ENCODE peak calls at places on chromosomes 12 and 14, in nine cellular contexts. U is MM.1S, Z is SK-N-SH, P is AG10803, M is fibroblast of villous mesenchyme, Q is psoas muscle, C is epithelial cell of esophagus, X is ovary, W is heart left ventricle. H is an unnamed sample.
A peak's percentile ranks its signal among the peaks of the same experiment; 100 is the strongest.

GRCh38 chr12:120800665-120801064 is 75.0 kb downstream of the ACADS start:
- DNase-seq in Z (no peak), X (no peak), U (no peak), C (peak; percentile 10), W (no peak), P (no peak), Q (no peak), M (no peak), H (no peak)

GRCh38 chr14:56217380-56218045 is 99.3 kb downstream of the PELI2 start:
- DNase-seq in W (no peak), C (no peak), M (no peak), Z (no peak), X (no peak), U (no peak), P (peak; percentile 30), Q (no peak), H (peak; percentile 32)

GRCh38 chr12:89468648-89469326 is 55.8 kb downstream of the GALNT4 start:
- DNase-seq in M (no peak), Z (no peak), W (no peak), Q (no peak), P (no peak), X (no peak), C (no peak), U (peak; percentile 72), H (no peak)

GRCh38 chr12:108381793-108382436 is 42.8 kb upstream of the CMKLR1 start:
- DNase-seq in X (no peak), Z (no peak), U (peak; percentile 23), Q (no peak), P (no peak), C (peak; percentile 6), W (no peak), M (peak; percentile 15), H (peak; percentile 6)

GRCh38 chr14:51554953-51555352 is 96.8 kb upstream of the FRMD6 start:
- DNase-seq in U (peak; percentile 50), Q (no peak), C (no peak), W (no peak), M (peak; percentile 51), P (peak; percentile 79), Z (no peak), X (no peak), H (peak; percentile 34)

GRCh38 chr12:109459247-109459646 is 17.9 kb downstream of the KCTD10 start:
- DNase-seq in Z (no peak), M (peak; percentile 45), C (no peak), X (no peak), U (no peak), P (no peak), W (no peak), Q (no peak), H (no peak)

GRCh38 chr14:78863143-78863542 is 693.0 kb downstream of the NRXN3 start:
- DNase-seq in M (peak; percentile 31), U (peak; percentile 29), C (peak; percentile 60), W (no peak), P (peak; percentile 9), Z (no peak), Q (no peak), X (no peak), H (peak; percentile 26)

GRCh38 chr12:118964988-118965387 is 16.4 kb upstream of the SRRM4 start:
- DNase-seq in P (no peak), Q (no peak), X (no peak), C (no peak), W (no peak), U (no peak), M (no peak), Z (no peak), H (no peak)

GRCh38 chr12:20212658-20213387 is 155.5 kb upstream of the PDE3A start:
- DNase-seq in X (peak; percentile 84), M (peak; percentile 97), U (no peak), C (peak; percentile 92), Z (peak; percentile 61), W (peak; percentile 91), P (peak; percentile 97), Q (peak; percentile 84), H (peak; percentile 99)

GRCh38 chr14:84929834-84930233 is 600.1 kb upstream of the FLRT2 start:
- DNase-seq in Q (no peak), X (no peak), C (no peak), W (no peak), U (no peak), P (no peak), M (no peak), Z (no peak), H (no peak)

GRCh38 chr12:98745578-98746391 is 100.7 kb downstream of the APAF1 start:
- DNase-seq in Q (no peak), X (peak; percentile 34), U (no peak), C (peak; percentile 13), W (no peak), M (no peak), Z (peak; percentile 48), P (peak; percentile 24), H (peak; percentile 9)

GRCh38 chr14:93160353-93160801 is 24.3 kb downstream of the MOAP1 start:
- DNase-seq in P (no peak), Q (no peak), U (no peak), Z (peak; percentile 56), M (no peak), C (peak; percentile 40), W (no peak), X (no peak), H (peak; percentile 30)

GRCh38 chr12:62256408-62257079 is 3.7 kb upstream of the USP15 start:
- DNase-seq in W (no peak), U (no peak), X (peak; percentile 43), Z (no peak), P (no peak), Q (no peak), C (peak; percentile 64), M (peak; percentile 25), H (peak; percentile 34)

GRCh38 chr12:46459111-46459510 is 86.5 kb upstream of the SLC38A2 start:
- DNase-seq in P (peak; percentile 41), M (peak; percentile 48), C (peak; percentile 47), X (no peak), U (no peak), Z (no peak), Q (no peak), W (no peak), H (peak; percentile 97)

GRCh38 chr14:68719634-68720384 is 73.1 kb downstream of the ZFP36L1 start:
- DNase-seq in C (no peak), M (peak; percentile 20), U (peak; percentile 8), P (no peak), W (no peak), Z (no peak), Q (no peak), X (no peak), H (no peak)

GRCh38 chr14:88568196-88568595 is 5.4 kb downstream of the ZC3H14 start:
- DNase-seq in P (no peak), Q (no peak), M (no peak), U (no peak), X (no peak), C (no peak), W (no peak), Z (no peak), H (no peak)

GRCh38 chr12:47736877-47737676 is 11.8 kb upstream of the ENDOU start:
- DNase-seq in U (no peak), M (peak; percentile 79), C (no peak), P (peak; percentile 90), W (peak; percentile 95), Q (peak; percentile 92), Z (peak; percentile 84), X (peak; percentile 96), H (peak; percentile 91)

GRCh38 chr12:77940011-77940423 is 109.3 kb downstream of the NAV3 start:
- DNase-seq in P (peak; percentile 88), Z (no peak), W (no peak), X (no peak), U (no peak), Q (no peak), M (peak; percentile 88), C (peak; percentile 88), H (peak; percentile 77)
- H3K4me3 ChIP-seq in P (peak overlapping the region; percentile 47), Z (peak overlapping the region; percentile 51), W (no peak overlapping the region), X (no peak overlapping the region), U (no peak overlapping the region), Q (no peak overlapping the region), M (peak overlapping the region; percentile 58), C (no peak overlapping the region), H (no peak overlapping the region)

GRCh38 chr12:84508943-84509342 is 403.7 kb downstream of the SLC6A15 start:
- DNase-seq in W (peak; percentile 31), M (peak; percentile 40), X (no peak), Q (peak; percentile 52), C (peak; percentile 90), P (peak; percentile 73), Z (no peak), U (no peak), H (no peak)

GRCh38 chr12:84506317-84506716 is 406.3 kb downstream of the SLC6A15 start:
- DNase-seq in Z (no peak), W (no peak), P (no peak), M (no peak), Q (no peak), U (no peak), C (no peak), X (no peak), H (no peak)

GRCh38 chr12:84507914-84508313 is 404.7 kb downstream of the SLC6A15 start:
- DNase-seq in C (no peak), U (no peak), M (no peak), Q (peak; percentile 44), P (peak; percentile 61), W (no peak), X (no peak), Z (peak; percentile 44), H (peak; percentile 7)

GRCh38 chr12:84512751-84513150 is 399.8 kb downstream of the SLC6A15 start:
- DNase-seq in P (peak; percentile 46), W (no peak), C (peak; percentile 21), X (no peak), Z (no peak), Q (no peak), M (no peak), U (no peak), H (no peak)

DNA sequence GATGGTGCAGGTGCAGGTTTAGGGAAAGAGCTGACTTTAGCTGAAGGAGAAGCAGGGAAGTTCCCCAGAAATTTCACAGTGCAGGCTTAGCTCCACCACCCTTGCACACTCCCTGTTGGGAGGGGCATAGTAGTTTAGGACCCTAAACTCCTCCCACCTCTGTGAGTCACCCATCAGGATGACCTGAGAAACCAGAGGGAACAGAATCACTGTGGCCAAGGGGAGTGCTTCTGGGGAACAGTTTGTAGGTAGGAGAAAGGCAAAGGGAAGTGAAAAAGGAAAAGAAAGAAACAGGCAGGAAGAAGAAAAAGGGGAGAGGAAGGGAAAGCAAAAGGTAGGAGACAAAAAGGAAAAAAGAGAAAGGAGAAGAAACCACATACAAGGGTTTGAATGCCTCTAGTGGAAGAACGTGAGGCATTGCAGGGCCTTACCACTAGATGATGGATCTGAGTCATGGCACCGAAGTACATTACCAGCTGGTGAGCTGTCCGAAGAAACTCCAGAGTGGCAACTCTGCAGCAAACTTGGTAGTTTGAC is 404.2 kb downstream of the SLC6A15 start:
- DNase-seq in Z (peak; percentile 12), C (peak; percentile 93), W (no peak), Q (no peak), M (peak; percentile 42), U (peak; percentile 38), X (no peak), P (peak; percentile 89), H (peak; percentile 67)
- TF ChIP-seq CTCF in Z (peak; percentile 66), C (peak; percentile 75), W (no peak), Q (peak; percentile 11), M (peak; percentile 40), U (peak; percentile 30), X (no peak), P (peak; percentile 84), H (peak; percentile 53)

GRCh38 chr12:91178139-91178561 is 4.5 kb downstream of the DCN start:
- DNase-seq in U (peak; percentile 40), W (peak; percentile 24), Z (no peak), M (peak; percentile 73), Q (peak; percentile 42), C (peak; percentile 26), X (peak; percentile 47), P (peak; percentile 66), H (peak; percentile 73)
- H3K4me3 ChIP-seq in U (peak overlapping the region; percentile 58), W (peak overlapping the region; percentile 28), Z (no peak overlapping the region), M (peak overlapping the region; percentile 73), Q (peak overlapping the region; percentile 45), C (no peak overlapping the region), X (peak overlapping the region; percentile 50), P (peak overlapping the region; percentile 72), H (peak overlapping the region; percentile 62)

GRCh38 chr14:83463500-83464098 is 1929.9 kb upstream of the SEL1L start:
- DNase-seq in U (peak; percentile 14), P (peak; percentile 38), C (peak; percentile 73), M (peak; percentile 61), Z (peak; percentile 7), X (no peak), W (no peak), Q (no peak), H (peak; percentile 54)
- TF ChIP-seq CTCF in U (peak; percentile 50), P (peak; percentile 63), C (peak; percentile 83), M (peak; percentile 76), Z (peak; percentile 80), X (no peak), W (peak; percentile 48), Q (peak; percentile 36), H (peak; percentile 57)

H was measured in cardiac fibroblast.